ENCODE peak calls at places on chromosome 10, in seven cellular contexts. S, M, N, U, E, K and J are unnamed samples.

GRCh38 chr10:13644866-13645265 is 58.1 kb downstream of the PRPF18 start:
- DNase-seq in S (no peak), N (no peak), M (no peak), U (no peak), E (peak; percentile 26), K (no peak), J (no peak)

GRCh38 chr10:120458432-120458831 is 1.4 kb downstream of the PLPP4 start:
- DNase-seq in M (no peak), E (no peak), S (no peak), K (no peak), U (no peak), N (no peak), J (no peak)

GRCh38 chr10:69457771-69458237 is 6.5 kb downstream of the TSPAN15 start:
- DNase-seq in E (no peak), K (no peak), N (no peak), M (no peak), S (no peak), U (no peak), J (no peak)

GRCh38 chr10:43006490-43006889 is 70.4 kb upstream of the RET start:
- DNase-seq in M (no peak), E (no peak), U (no peak), N (no peak), K (no peak), S (no peak), J (no peak)

GRCh38 chr10:5071411-5072198 is 22.6 kb upstream of the AKR1C3 start:
- DNase-seq in K (peak; percentile 57), M (no peak), E (no peak), N (no peak), U (no peak), S (peak; percentile 100), J (peak; percentile 39)

GRCh38 chr10:63738410-63738809 is 217.2 kb downstream of the REEP3 start:
- DNase-seq in K (no peak), U (no peak), E (no peak), N (peak; percentile 27), S (peak; percentile 91), M (no peak), J (no peak)

GRCh38 chr10:122245136-122245535 is 26.0 kb upstream of the BTBD16 start:
- DNase-seq in N (no peak), K (no peak), E (no peak), M (no peak), U (no peak), S (no peak), J (no peak)

GRCh38 chr10:59448616-59449015 is 86.3 kb upstream of the FAM13C start:
- DNase-seq in K (no peak), U (no peak), M (no peak), N (no peak), S (no peak), E (no peak), J (no peak)

GRCh38 chr10:100713049-100713858 is 32.1 kb upstream of the PAX2 start:
- DNase-seq in K (peak; percentile 31), U (no peak), E (peak; percentile 52), N (no peak), M (peak; percentile 94), S (no peak), J (no peak)

GRCh38 chr10:87715727-87716670 is 56.3 kb downstream of the PAPSS2 start:
- DNase-seq in S (no peak), K (no peak), E (no peak), N (no peak), U (no peak), M (no peak), J (no peak)

GRCh38 chr10:3172081-3172445 is 519 bp downstream of the PITRM1 start:
- DNase-seq in U (no peak), K (no peak), E (no peak), N (peak; percentile 6), M (peak; percentile 37), S (peak; percentile 9), J (peak; percentile 45)

GRCh38 chr10:84098667-84099066 is 40.6 kb upstream of the GHITM start:
- DNase-seq in N (no peak), S (no peak), U (no peak), E (no peak), K (no peak), M (no peak), J (no peak)

GRCh38 chr10:84097787-84098353 is 41.4 kb upstream of the GHITM start:
- DNase-seq in M (peak; percentile 18), N (no peak), K (no peak), U (no peak), S (no peak), E (no peak), J (peak; percentile 35)

GRCh38 chr10:84095821-84096497 is 43.4 kb upstream of the GHITM start:
- DNase-seq in U (no peak), S (no peak), N (no peak), E (no peak), K (no peak), M (peak; percentile 33), J (no peak)
- TF ChIP-seq JUND in U (no peak), S (no peak), N (no peak), E (no peak), K (no peak), M (no peak), J (no peak)

GRCh38 chr10:96685297-96685696 is 35.0 kb downstream of the PIK3AP1 start:
- DNase-seq in U (no peak), S (no peak), K (no peak), E (no peak), M (no peak), N (no peak), J (no peak)

GRCh38 chr10:96688789-96689188 is 31.5 kb downstream of the PIK3AP1 start:
- DNase-seq in K (no peak), U (no peak), N (no peak), E (no peak), S (no peak), M (no peak), J (no peak)

GRCh38 chr10:96683710-96684109 is 36.6 kb downstream of the PIK3AP1 start:
- DNase-seq in E (no peak), S (no peak), N (no peak), K (no peak), M (peak; percentile 28), U (no peak), J (no peak)

GRCh38 chr10:96687317-96688012 is 32.8 kb downstream of the PIK3AP1 start:
- DNase-seq in K (no peak), N (no peak), S (no peak), U (no peak), M (no peak), E (no peak), J (no peak)

DNA sequence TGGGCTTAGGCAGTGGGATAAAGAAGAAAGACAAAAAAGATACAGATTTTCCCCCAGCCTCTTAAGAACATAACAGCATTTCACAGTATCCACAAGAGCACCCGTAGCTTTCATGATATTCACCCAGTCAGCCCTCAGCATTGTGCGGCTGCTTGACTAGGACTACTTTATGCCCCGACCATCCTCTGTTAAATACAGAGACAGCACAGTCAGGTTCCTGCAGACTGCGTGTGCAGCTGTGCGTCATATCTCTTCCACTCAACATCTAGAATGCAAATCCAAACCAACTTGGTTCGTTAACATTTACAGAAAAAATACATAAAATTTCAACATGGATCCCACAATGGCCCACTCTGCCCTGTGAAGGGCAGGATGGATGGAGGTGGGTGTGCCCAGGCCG is 33.8 kb downstream of the PIK3AP1 start:
- DNase-seq in N (no peak), K (no peak), E (no peak), S (no peak), U (no peak), M (no peak), J (no peak)
- TF ChIP-seq JUND in N (no peak), K (no peak), E (no peak), S (no peak), U (no peak), M (no peak), J (no peak)

GRCh38 chr10:132650611-132651250 is 113.1 kb downstream of the INPP5A start:
- DNase-seq in N (no peak), E (no peak), S (no peak), K (no peak), M (no peak), U (no peak), J (no peak)

GRCh38 chr10:132648072-132648855 is 110.7 kb downstream of the INPP5A start:
- DNase-seq in E (no peak), M (no peak), S (no peak), K (no peak), U (no peak), N (no peak), J (no peak)

GRCh38 chr10:132651511-132652029 is 114.0 kb downstream of the INPP5A start:
- DNase-seq in K (no peak), S (no peak), E (no peak), U (no peak), M (no peak), N (no peak), J (no peak)

GRCh38 chr10:132648871-132649528 is 111.4 kb downstream of the INPP5A start:
- DNase-seq in U (no peak), S (no peak), E (no peak), M (peak; percentile 64), N (no peak), K (no peak), J (no peak)

DNA sequence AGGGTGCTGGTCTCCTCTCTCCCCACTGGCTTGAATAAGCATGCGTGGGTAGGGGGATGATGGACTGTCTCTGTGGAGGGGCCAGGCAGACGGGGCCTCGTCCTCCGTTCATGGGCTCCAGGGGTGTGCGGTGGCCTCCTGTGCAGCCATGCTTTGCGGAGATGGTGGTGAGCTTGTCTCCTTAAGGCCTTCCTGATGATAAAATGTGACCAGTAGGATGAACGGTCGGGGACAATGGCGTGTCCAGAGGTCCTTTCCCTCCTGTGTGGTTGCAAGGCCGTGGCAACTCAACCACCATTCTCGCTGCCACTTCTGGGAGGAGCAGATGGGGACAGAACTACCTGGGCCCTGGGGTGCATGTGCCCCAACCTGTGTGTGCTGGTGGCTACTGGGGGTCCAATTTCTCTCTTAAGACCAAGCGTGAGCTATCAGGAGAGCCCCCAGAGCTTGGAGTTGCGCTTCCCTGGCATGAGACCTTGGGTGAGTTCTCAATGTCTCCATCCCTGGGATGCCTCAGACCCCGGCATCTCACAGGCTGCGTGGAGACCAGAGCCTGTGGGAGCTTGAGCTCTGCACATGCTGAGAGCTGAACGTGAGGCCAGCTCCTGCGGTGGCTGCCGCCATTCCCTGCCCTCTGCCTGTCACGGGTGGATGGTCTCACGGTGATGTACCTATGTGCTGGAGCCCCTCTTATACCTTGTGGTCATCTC is 112.2 kb downstream of the INPP5A start:
- DNase-seq in N (no peak), K (no peak), M (no peak), U (no peak), E (no peak), S (no peak), J (no peak)
- TF ChIP-seq JUND in N (no peak), K (no peak), M (no peak), U (no peak), E (no peak), S (no peak), J (no peak)

GRCh38 chr10:109898666-109899577 is 24.4 kb downstream of the XPNPEP1 start:
- DNase-seq in U (no peak), K (no peak), E (no peak), M (no peak), N (no peak), S (no peak), J (no peak)
- TF ChIP-seq JUND in U (no peak), K (no peak), E (no peak), M (no peak), N (no peak), S (no peak), J (no peak)